ENCODE peak calls at places on chromosomes 3 and 15, in six cellular contexts. Z is right lobe of liver, A is lower lobe of right lung, T is cardiac muscle cell, G is aorta, L is body of pancreas. C is an unnamed sample. For H3K36me3, the result is how much of the 10 kb centered on the place peaks cover.

GRCh38 chr3:72820405-72820804 is 27.8 kb downstream of the SHQ1 start:
- DNase-seq in Z (no peak), A (no peak), T (peak), G (no peak), L (peak), C (no peak)

GRCh38 chr15:81942157-81942556 is 103.7 kb downstream of the MEX3B start:
- DNase-seq in Z (no peak), A (no peak), T (no peak), G (no peak), L (no peak), C (no peak)

GRCh38 chr3:43779850-43780249 is 89.1 kb downstream of the ABHD5 start:
- DNase-seq in Z (no peak), A (no peak), T (no peak), G (no peak), L (no peak), C (no peak)

GRCh38 chr3:14482271-14482721 is 57.8 kb downstream of the GRIP2 start:
- DNase-seq in Z (no peak), A (peak), T (peak), G (peak), L (no peak), C (no peak)

GRCh38 chr15:49255966-49256759 is 86.1 kb downstream of the GALK2 start:
- DNase-seq in Z (no peak), A (no peak), T (no peak), G (no peak), L (no peak), C (no peak)

GRCh38 chr3:169241928-169242751 is 421.4 kb downstream of the MECOM start:
- DNase-seq in Z (peak), A (peak), T (peak), G (peak), L (peak), C (no peak)

GRCh38 chr15:100457201-100457600 is 71.5 kb downstream of the CERS3 start:
- DNase-seq in Z (no peak), A (no peak), T (peak), G (no peak), L (no peak), C (no peak)

GRCh38 chr3:129352045-129352444 is 73.4 kb downstream of the HMCES start:
- DNase-seq in Z (no peak), A (no peak), T (no peak), G (no peak), L (no peak), C (no peak)

GRCh38 chr15:63408514-63408913 is 26.9 kb upstream of the CA12 start:
- DNase-seq in Z (no peak), A (no peak), T (peak), G (no peak), L (no peak), C (no peak)

GRCh38 chr3:190217081-190217480 is 96.4 kb upstream of the P3H2 start:
- DNase-seq in Z (no peak), A (no peak), T (peak), G (no peak), L (no peak), C (no peak)

GRCh38 chr3:65732060-65732933 is 306.4 kb downstream of the MAGI1 start:
- DNase-seq in Z (no peak), A (no peak), T (peak), G (no peak), L (peak), C (peak)

GRCh38 chr15:100764778-100765457 is 114.7 kb upstream of the ALDH1A3 start:
- DNase-seq in Z (no peak), A (no peak), T (peak), G (peak), L (no peak), C (no peak)

GRCh38 chr3:69719723-69720122 is 19.5 kb upstream of the MITF start:
- DNase-seq in Z (no peak), A (no peak), T (no peak), G (no peak), L (no peak), C (no peak)

GRCh38 chr3:112030911-112031310 is 3.6 kb upstream of the TMPRSS7 start:
- DNase-seq in Z (no peak), A (no peak), T (no peak), G (no peak), L (no peak), C (no peak)

GRCh38 chr3:127734754-127735473 is 62.2 kb downstream of the ABTB1 start:
- DNase-seq in Z (no peak), A (no peak), T (peak), G (no peak), L (peak), C (no peak)

GRCh38 chr15:77511869-77512268 is 91.2 kb downstream of the HMG20A start:
- DNase-seq in Z (no peak), A (no peak), T (no peak), G (no peak), L (no peak), C (no peak)

GRCh38 chr3:195286115-195286872 is 15.3 kb upstream of the XXYLT1 start:
- DNase-seq in Z (no peak), A (no peak), T (peak), G (no peak), L (no peak), C (no peak)

GRCh38 chr3:31550452-31551251 is 17.9 kb downstream of the STT3B start:
- DNase-seq in Z (no peak), A (no peak), T (peak), G (no peak), L (peak), C (peak)

GRCh38 chr3:195823998-195824397 is 12.3 kb upstream of the MUC4 start:
- DNase-seq in Z (peak), A (peak), T (peak), G (no peak), L (no peak), C (no peak)

GRCh38 chr3:192564611-192565010 is 162.7 kb downstream of the FGF12 start:
- DNase-seq in Z (no peak), A (no peak), T (peak), G (no peak), L (no peak), C (no peak)

GRCh38 chr3:122005033-122005565 is 16.9 kb downstream of the ILDR1 start:
- DNase-seq in Z (no peak), A (no peak), T (no peak), G (no peak), L (peak), C (no peak)

GRCh38 chr15:79938143-79938542 is 32.9 kb downstream of the BCL2A1 start:
- DNase-seq in Z (no peak), A (no peak), T (no peak), G (no peak), L (no peak), C (no peak)

GRCh38 chr15:77974416-77975331 is 102.8 kb downstream of the TBC1D2B start:
- DNase-seq in Z (no peak), A (no peak), T (no peak), G (no peak), L (no peak), C (no peak)

GRCh38 chr15:76885212-76885611 is 19.9 kb downstream of the SCAPER start:
- DNase-seq in Z (no peak), A (no peak), T (no peak), G (no peak), L (no peak), C (no peak)

GRCh38 chr15:72195101-72195511 is 2.5 kb downstream of the GRAMD2A start:
- DNase-seq in Z (no peak), A (peak), T (no peak), G (no peak), L (peak), C (no peak)

GRCh38 chr3:14425574-14426304 is 23.3 kb downstream of the SLC6A6 start:
- DNase-seq in Z (no peak), A (peak), T (no peak), G (no peak), L (peak), C (peak)

GRCh38 chr3:10419637-10420232 is 85.7 kb downstream of the ATP2B2 start:
- DNase-seq in Z (no peak), A (no peak), T (no peak), G (no peak), L (no peak), C (peak)

GRCh38 chr3:137768361-137769320 is 4.5 kb downstream of the SOX14 start:
- DNase-seq in Z (peak), A (no peak), T (no peak), G (no peak), L (no peak), C (no peak)

GRCh38 chr3:21331321-21331720 is 419.7 kb downstream of the ZNF385D start:
- DNase-seq in Z (no peak), A (no peak), T (no peak), G (no peak), L (no peak), C (no peak)

GRCh38 chr3:112302881-112303761 is 9.1 kb upstream of the SLC9C1 start:
- DNase-seq in Z (no peak), A (no peak), T (peak), G (no peak), L (no peak), C (no peak)

GRCh38 chr15:100726426-100727190 is 124.2 kb downstream of the ASB7 start:
- DNase-seq in Z (no peak), A (no peak), T (peak), G (peak), L (no peak), C (no peak)

GRCh38 chr3:144257381-144257780 is 285.8 kb downstream of the DIPK2A start:
- DNase-seq in Z (no peak), A (no peak), T (no peak), G (no peak), L (no peak), C (no peak)

GRCh38 chr3:11953778-11954177 is 50.4 kb upstream of the SYN2 start:
- DNase-seq in Z (no peak), A (no peak), T (no peak), G (no peak), L (no peak), C (no peak)

GRCh38 chr3:141663993-141664392 is 74.1 kb upstream of the RNF7 start:
- DNase-seq in Z (no peak), A (no peak), T (peak), G (no peak), L (no peak), C (no peak)

GRCh38 chr15:59825926-59826325 is 136.8 kb upstream of the BNIP2 start:
- DNase-seq in Z (no peak), A (no peak), T (no peak), G (no peak), L (no peak), C (no peak)

GRCh38 chr3:36525115-36525711 is 144.9 kb downstream of the STAC start:
- DNase-seq in Z (no peak), A (no peak), T (peak), G (no peak), L (no peak), C (no peak)

GRCh38 chr15:27492021-27492621 is 521.1 kb downstream of the GABRG3 start:
- DNase-seq in Z (no peak), A (no peak), T (no peak), G (no peak), L (no peak), C (no peak)

GRCh38 chr3:170524072-170524471 is 61.8 kb downstream of the SLC7A14 start:
- DNase-seq in Z (no peak), A (no peak), T (peak), G (no peak), L (no peak), C (no peak)

GRCh38 chr3:131072099-131072559 is 45.5 kb downstream of the NEK11 start:
- DNase-seq in Z (no peak), A (no peak), T (peak), G (no peak), L (no peak), C (no peak)

GRCh38 chr15:90451215-90451850 is 63.3 kb downstream of the IQGAP1 start:
- DNase-seq in Z (no peak), A (no peak), T (no peak), G (no peak), L (no peak), C (no peak)

GRCh38 chr15:90459368-90459767 is 70.4 kb upstream of the CRTC3 start:
- DNase-seq in Z (no peak), A (no peak), T (peak), G (no peak), L (no peak), C (no peak)

GRCh38 chr15:90460142-90460824 is 69.4 kb upstream of the CRTC3 start:
- DNase-seq in Z (no peak), A (no peak), T (peak), G (no peak), L (no peak), C (no peak)

GRCh38 chr15:90456236-90456635 is 68.2 kb downstream of the IQGAP1 start:
- DNase-seq in Z (no peak), A (no peak), T (no peak), G (no peak), L (no peak), C (no peak)
- H3K27ac ChIP-seq in Z (no peak), A (no peak), T (no peak), G (no peak), L (no peak), C (no peak)

GRCh38 chr3:48417529-48418108 is 12.3 kb downstream of the PLXNB1 start:
- DNase-seq in Z (no peak), A (no peak), T (no peak), G (no peak), L (no peak), C (no peak)
- H3K36me3 ChIP-seq in Z (under half), A (half or more), T (under half), G (under half), L (under half), C (under half)

GRCh38 chr3:183491923-183492848 is 63.3 kb downstream of the KLHL6 start:
- DNase-seq in Z (no peak), A (no peak), T (no peak), G (no peak), L (no peak), C (no peak)

GRCh38 chr3:183490211-183490601 is 61.8 kb upstream of the MCF2L2 start:
- DNase-seq in Z (no peak), A (no peak), T (no peak), G (no peak), L (no peak), C (no peak)

GRCh38 chr3:183489455-183490210 is 61.2 kb upstream of the MCF2L2 start:
- DNase-seq in Z (no peak), A (no peak), T (peak), G (no peak), L (no peak), C (no peak)

GRCh38 chr3:183491109-183491922 is 62.9 kb upstream of the MCF2L2 start:
- DNase-seq in Z (no peak), A (no peak), T (no peak), G (no peak), L (no peak), C (no peak)

GRCh38 chr3:183490653-183491052 is 62.2 kb upstream of the MCF2L2 start:
- DNase-seq in Z (no peak), A (no peak), T (no peak), G (no peak), L (no peak), C (peak)
- H3K27ac ChIP-seq in Z (no peak), A (no peak), T (no peak), G (no peak), L (no peak), C (no peak)

GRCh38 chr15:89121414-89121813 is 33.2 kb downstream of the ABHD2 start:
- DNase-seq in Z (peak), A (no peak), T (no peak), G (no peak), L (peak), C (no peak)

GRCh38 chr15:89117790-89118189 is 29.5 kb downstream of the ABHD2 start:
- DNase-seq in Z (no peak), A (no peak), T (no peak), G (no peak), L (no peak), C (no peak)

GRCh38 chr15:89122532-89123525 is 34.6 kb downstream of the ABHD2 start:
- DNase-seq in Z (no peak), A (no peak), T (no peak), G (no peak), L (no peak), C (no peak)

GRCh38 chr15:89118481-89118989 is 30.3 kb downstream of the ABHD2 start:
- DNase-seq in Z (no peak), A (no peak), T (no peak), G (no peak), L (no peak), C (no peak)

DNA sequence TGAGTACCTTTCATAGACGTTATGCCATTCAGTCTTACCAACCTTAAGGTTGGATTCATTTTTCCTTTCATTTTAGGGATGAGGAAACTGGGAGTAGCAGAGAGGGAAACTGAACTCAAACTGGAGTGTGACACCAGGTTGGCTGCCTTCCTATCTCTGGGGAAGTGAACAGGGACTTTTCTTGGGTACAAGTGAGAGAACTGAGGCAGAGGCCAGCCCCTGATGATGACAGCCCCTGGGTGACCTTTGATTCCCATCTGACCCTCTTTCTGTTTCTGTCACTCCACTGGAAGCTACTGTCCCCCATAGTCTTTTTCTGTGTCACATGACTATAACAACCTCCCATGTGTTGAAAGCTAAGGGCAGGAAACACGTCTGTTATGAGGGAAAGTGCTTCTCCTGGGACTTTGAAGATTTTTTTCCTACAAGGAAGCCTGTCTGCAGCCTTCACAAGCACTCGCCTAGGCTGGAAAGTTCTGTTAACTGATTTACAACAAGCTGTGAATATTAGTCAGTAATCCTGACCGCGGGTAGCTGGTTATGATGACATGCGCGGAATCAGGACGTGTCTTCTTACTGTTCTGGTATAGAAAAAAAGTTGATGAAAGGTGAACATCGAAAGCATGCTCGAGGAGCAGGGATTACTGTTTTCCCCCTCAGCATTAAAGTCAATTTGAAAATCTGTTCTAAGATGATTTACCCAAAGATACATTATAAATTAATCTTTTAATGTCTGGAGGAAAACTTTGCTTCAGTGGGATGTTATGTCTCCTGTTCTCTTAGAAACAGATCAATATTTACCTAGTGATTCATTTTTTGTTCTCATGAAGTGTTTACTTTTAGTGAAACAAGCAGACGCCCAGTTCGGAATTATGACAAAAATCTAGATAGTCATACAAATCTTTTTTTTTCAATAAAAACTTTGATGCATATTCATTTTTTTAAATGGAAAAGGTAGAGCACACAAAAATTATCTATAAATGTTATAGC is 31.5 kb downstream of the ABHD2 start:
- DNase-seq in Z (no peak), A (no peak), T (peak), G (no peak), L (peak), C (no peak)
- H3K36me3 ChIP-seq in Z (under half), A (half or more), T (under half), G (under half), L (under half), C (under half)

GRCh38 chr3:151283907-151284461 is 5.6 kb upstream of the P2RY14 start:
- DNase-seq in Z (peak), A (no peak), T (peak), G (no peak), L (peak), C (peak)
- H3K27ac ChIP-seq in Z (no peak), A (no peak), T (no peak), G (no peak), L (no peak), C (no peak)

GRCh38 chr3:134367412-134367811 is 6.8 kb downstream of the AMOTL2 start:
- DNase-seq in Z (no peak), A (no peak), T (no peak), G (peak), L (no peak), C (no peak)
- H3K36me3 ChIP-seq in Z (under half), A (half or more), T (under half), G (under half), L (under half), C (under half)

DNA sequence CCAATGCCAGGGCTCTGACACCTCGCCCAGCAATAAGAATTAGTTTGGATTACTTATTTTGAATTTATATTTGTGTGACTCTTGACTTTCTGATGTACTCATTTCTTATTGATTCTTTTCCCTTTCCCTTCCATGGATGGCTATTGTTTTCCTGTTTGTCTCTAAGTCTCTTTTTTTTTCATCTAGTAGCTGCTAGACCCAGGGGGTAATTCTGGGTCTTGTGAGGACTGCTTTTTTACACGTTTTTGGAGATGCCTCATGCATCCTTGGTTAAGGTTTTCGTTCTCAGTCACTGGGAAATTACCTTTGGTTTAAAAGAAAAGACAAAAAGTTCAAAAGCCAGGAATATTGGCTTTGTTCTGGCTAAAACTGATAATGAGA is 70.2 kb upstream of the STRIT1 start:
- DNase-seq in Z (no peak), A (no peak), T (no peak), G (no peak), L (no peak), C (no peak)
- H3K27ac ChIP-seq in Z (no peak), A (no peak), T (no peak), G (no peak), L (no peak), C (no peak)

C was measured in naive thymus-derived CD4-positive, alpha-beta T cell.